ENCODE peak calls at places on chromosomes 13 and 19, in ten cellular contexts. P is ovary, D is AG10803, F is body of pancreas, M is fibroblast of pulmonary artery, I is foreskin fibroblast, Z is testis, R is fibroblast of mammary gland, C is astrocyte of the cerebellum, Y is BJ. G is an unnamed sample.

GRCh38 chr13:95862401-95862800 is 185.5 kb downstream of the DNAJC3 start:
- DNase-seq in P (no peak), D (no peak), F (no peak), M (no peak), I (peak; percentile 12), Z (no peak), R (peak; percentile 2), C (no peak), Y (no peak), G (no peak)

GRCh38 chr19:52296773-52297600 is at the start of gene ZNF480:
- DNase-seq in P (peak; percentile 83), D (peak; percentile 74), F (peak; percentile 91), M (peak; percentile 77), I (peak; percentile 69), Z (peak; percentile 87), R (peak; percentile 68), C (peak; percentile 36), Y (peak; percentile 8), G (peak; percentile 78)

GRCh38 chr13:100196380-100196779 is 107.5 kb downstream of the PCCA start:
- DNase-seq in P (no peak), D (peak; percentile 34), F (no peak), M (no peak), I (no peak), Z (no peak), R (no peak), C (no peak), Y (no peak), G (no peak)

GRCh38 chr19:50647879-50648615 is 1.2 kb upstream of the C19orf81 start:
- DNase-seq in P (no peak), D (no peak), F (no peak), M (no peak), I (no peak), Z (no peak), R (no peak), C (no peak), Y (no peak), G (no peak)

GRCh38 chr19:35090160-35090794 is 25.3 kb upstream of the FXYD3 start:
- DNase-seq in P (peak; percentile 40), D (peak; percentile 56), F (peak; percentile 84), M (peak; percentile 66), I (peak; percentile 42), Z (peak; percentile 79), R (peak; percentile 60), C (peak; percentile 29), Y (no peak), G (peak; percentile 47)

GRCh38 chr13:65417953-65418352 is 1812.2 kb downstream of the PCDH9 start:
- DNase-seq in P (no peak), D (no peak), F (no peak), M (peak; percentile 2), I (no peak), Z (no peak), R (no peak), C (no peak), Y (no peak), G (no peak)

GRCh38 chr19:58477871-58478270 is 1.7 kb downstream of the ZNF446 start:
- DNase-seq in P (no peak), D (no peak), F (no peak), M (no peak), I (no peak), Z (no peak), R (no peak), C (no peak), Y (no peak), G (no peak)

GRCh38 chr13:47897411-47898050 is 103.5 kb downstream of the SUCLA2 start:
- DNase-seq in P (no peak), D (peak; percentile 68), F (no peak), M (peak; percentile 27), I (no peak), Z (no peak), R (peak; percentile 58), C (peak; percentile 96), Y (no peak), G (no peak)

GRCh38 chr13:92074658-92075057 is 676.2 kb downstream of the GPC5 start:
- DNase-seq in P (no peak), D (no peak), F (peak; percentile 16), M (peak; percentile 11), I (no peak), Z (peak; percentile 39), R (no peak), C (no peak), Y (no peak), G (peak; percentile 36)

GRCh38 chr19:1098177-1099051 is 3.2 kb upstream of the POLR2E start:
- DNase-seq in P (no peak), D (peak; percentile 40), F (no peak), M (no peak), I (peak; percentile 32), Z (no peak), R (peak; percentile 51), C (no peak), Y (no peak), G (no peak)

GRCh38 chr19:40754611-40755247 is 3.7 kb downstream of the SNRPA start:
- DNase-seq in P (no peak), D (peak; percentile 29), F (peak; percentile 50), M (no peak), I (no peak), Z (no peak), R (peak; percentile 36), C (no peak), Y (no peak), G (peak; percentile 48)
- H3K4me3 ChIP-seq in P (no peak overlapping the region), D (no peak overlapping the region), F (no peak overlapping the region), M (no peak overlapping the region), I (no peak overlapping the region), Z (no peak overlapping the region), R (no peak overlapping the region), C (no peak overlapping the region), Y (no peak overlapping the region), G (peak overlapping the region; percentile 48)

DNA sequence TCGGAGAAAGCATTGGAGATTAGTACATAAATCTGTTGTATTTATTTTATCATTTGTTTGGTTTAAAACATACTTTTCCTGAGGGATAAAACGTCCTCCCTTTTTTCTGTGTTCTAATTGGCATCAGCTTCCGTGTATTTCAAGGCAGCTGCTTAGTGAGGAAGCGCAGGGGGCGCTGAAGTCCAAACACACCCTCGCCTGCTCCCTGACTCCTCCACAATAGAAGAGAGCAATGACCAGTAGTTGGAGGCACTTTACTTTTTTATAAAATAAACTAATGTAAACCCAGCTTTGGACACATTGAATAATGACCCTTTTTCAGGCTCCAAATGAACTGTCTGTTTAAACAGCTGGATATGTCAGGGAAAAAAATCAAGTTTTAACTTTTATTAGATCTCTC is 79.9 kb downstream of the RNASEH2B start:
- DNase-seq in P (no peak), D (no peak), F (no peak), M (peak; percentile 42), I (no peak), Z (peak; percentile 69), R (no peak), C (no peak), Y (no peak), G (no peak)
- TF ChIP-seq CTCF in P (no peak), D (no peak), F (no peak), M (peak; percentile 43), I (no peak), Z (no peak), R (peak; percentile 14), C (peak; percentile 34), Y (no peak), G (no peak)

DNA sequence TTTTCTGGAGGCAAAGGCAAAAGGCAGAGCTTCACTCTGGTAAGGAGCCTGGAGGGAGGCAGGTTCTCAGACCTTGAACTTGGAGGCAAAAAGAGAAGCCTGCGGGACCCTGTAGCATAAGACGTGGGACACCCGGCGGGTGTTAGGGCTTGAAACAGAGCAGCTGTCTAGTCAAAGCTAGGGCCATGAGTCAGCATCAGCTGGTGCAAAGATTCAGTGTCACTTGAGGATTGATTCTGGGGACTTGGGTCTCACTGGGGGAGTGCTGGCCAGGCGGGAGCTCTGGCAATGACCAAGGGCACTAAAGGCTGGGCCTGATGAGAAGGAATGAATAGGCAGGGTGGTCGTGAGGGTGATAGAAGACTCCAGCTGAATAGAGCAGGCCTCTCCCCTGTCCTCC is 97.0 kb downstream of the MBNL2 start:
- DNase-seq in P (peak; percentile 48), D (no peak), F (no peak), M (no peak), I (no peak), Z (no peak), R (no peak), C (no peak), Y (no peak), G (no peak)
- H3K4me3 ChIP-seq in P (no peak overlapping the region), D (no peak overlapping the region), F (no peak overlapping the region), M (no peak overlapping the region), I (no peak overlapping the region), Z (no peak overlapping the region), R (no peak overlapping the region), C (no peak overlapping the region), Y (no peak overlapping the region), G (no peak overlapping the region)

GRCh38 chr13:38535271-38535670 is 151.6 kb upstream of the FREM2 start:
- DNase-seq in P (no peak), D (no peak), F (no peak), M (no peak), I (no peak), Z (no peak), R (no peak), C (no peak), Y (no peak), G (no peak)

GRCh38 chr13:38527140-38527539 is 159.7 kb upstream of the FREM2 start:
- DNase-seq in P (no peak), D (no peak), F (no peak), M (no peak), I (no peak), Z (no peak), R (no peak), C (no peak), Y (no peak), G (no peak)

DNA sequence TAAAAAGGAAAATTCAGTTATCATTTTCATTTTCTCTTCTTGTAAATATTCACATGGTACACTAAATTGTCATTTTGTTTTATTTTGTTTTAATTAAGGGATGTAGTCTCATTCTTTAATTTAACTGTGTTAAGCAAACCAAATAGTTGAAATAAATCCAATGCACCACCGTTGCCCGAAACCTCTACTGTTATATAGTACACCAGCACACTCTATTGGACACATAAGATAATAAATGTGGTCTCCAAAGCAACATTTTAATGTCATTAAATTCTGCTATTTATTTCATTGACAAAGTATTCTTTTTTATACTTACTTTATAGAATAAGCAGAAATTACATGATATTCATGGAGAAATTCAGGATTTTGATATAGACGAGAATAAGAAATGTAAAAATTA is 156.4 kb upstream of the FREM2 start:
- DNase-seq in P (no peak), D (peak; percentile 29), F (no peak), M (peak; percentile 53), I (peak; percentile 12), Z (no peak), R (peak; percentile 25), C (peak; percentile 3), Y (peak; percentile 4), G (peak; percentile 14)
- TF ChIP-seq CTCF in P (peak; percentile 47), D (peak; percentile 62), F (peak; percentile 34), M (peak; percentile 39), I (peak; percentile 10), Z (peak; percentile 17), R (peak; percentile 41), C (peak; percentile 14), Y (peak; percentile 43), G (no peak)

GRCh38 chr19:6674868-6675305 is 4.9 kb upstream of the TNFSF14 start:
- DNase-seq in P (no peak), D (peak; percentile 50), F (peak; percentile 28), M (peak; percentile 74), I (peak; percentile 18), Z (peak; percentile 43), R (peak; percentile 57), C (peak; percentile 22), Y (peak; percentile 1), G (peak; percentile 95)
- H3K4me3 ChIP-seq in P (no peak overlapping the region), D (no peak overlapping the region), F (no peak overlapping the region), M (no peak overlapping the region), I (no peak overlapping the region), Z (no peak overlapping the region), R (no peak overlapping the region), C (no peak overlapping the region), Y (no peak overlapping the region), G (peak overlapping the region; percentile 59)

GRCh38 chr19:33502521-33502920 is 19.1 kb downstream of the PEPD start:
- DNase-seq in P (no peak), D (no peak), F (no peak), M (no peak), I (no peak), Z (peak; percentile 92), R (no peak), C (no peak), Y (no peak), G (no peak)
- TF ChIP-seq CTCF in P (no peak), D (no peak), F (no peak), M (no peak), I (no peak), Z (no peak), R (no peak), C (no peak), Y (no peak), G (no peak)

G was measured in NB4.